ENCODE peak calls at places on chromosomes 4 and X, in five cellular contexts. I is epithelial cell of esophagus, R is GM23248, L is fibroblast of mammary gland, P is thoracic aorta. E is an unnamed sample.

GRCh38 chr4:82905205-82905604 is 4.7 kb downstream of the THAP9 start:
- DNase-seq in I (peak), R (peak), L (peak), P (no peak), E (peak)

GRCh38 chr4:75633846-75634245 is 3.5 kb upstream of the CDKL2 start:
- DNase-seq in I (no peak), R (peak), L (peak), P (no peak), E (no peak)

GRCh38 chr4:79331126-79331876 is 5.4 kb upstream of the NAA11 start:
- DNase-seq in I (peak), R (no peak), L (peak), P (no peak), E (no peak)

GRCh38 chr4:86835677-86836076 is 13.5 kb downstream of the SLC10A6 start:
- DNase-seq in I (no peak), R (no peak), L (no peak), P (no peak), E (no peak)

GRCh38 chrX:150594584-150594983 is 26.2 kb downstream of the MTM1 start:
- DNase-seq in I (no peak), R (no peak), L (no peak), P (no peak), E (no peak)

GRCh38 chrX:56943264-56943663 is 52.1 kb downstream of the SPIN3 start:
- DNase-seq in I (no peak), R (no peak), L (no peak), P (no peak), E (no peak)

GRCh38 chr4:173426064-173426463 is 27.1 kb upstream of the SCRG1 start:
- DNase-seq in I (no peak), R (no peak), L (no peak), P (no peak), E (no peak)

GRCh38 chr4:123936615-123937014 is 540.0 kb downstream of the SPRY1 start:
- DNase-seq in I (no peak), R (no peak), L (no peak), P (no peak), E (no peak)

GRCh38 chr4:153537493-153537960 is 71.4 kb downstream of the TMEM131L start:
- DNase-seq in I (no peak), R (no peak), L (no peak), P (no peak), E (no peak)

DNA sequence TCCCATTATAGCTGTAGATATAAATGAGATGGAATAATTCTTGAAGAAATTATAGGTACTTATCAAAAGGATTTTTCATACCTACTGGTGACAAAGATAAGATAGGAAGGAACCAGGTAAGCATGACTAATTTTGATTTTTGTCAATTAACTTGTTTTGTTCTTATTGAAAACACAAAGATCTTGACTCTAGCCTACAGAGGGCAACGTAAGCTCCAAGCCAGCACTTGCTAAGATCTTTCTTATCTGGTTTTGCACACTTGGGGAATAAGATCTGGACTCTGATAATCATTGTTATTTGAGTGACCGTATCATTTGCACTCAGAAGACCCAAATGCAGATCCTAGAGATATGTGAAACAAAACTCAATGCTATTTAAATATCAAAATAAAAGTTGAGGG is 223.4 kb downstream of the VEGFC start:
- DNase-seq in I (peak), R (peak), L (peak), P (no peak), E (no peak)
- H3K4me3 ChIP-seq in I (no peak), R (no peak), L (no peak), P (no peak), E (no peak)

GRCh38 chr4:53499791-53500190 is 91.5 kb downstream of the LNX1 start:
- DNase-seq in I (no peak), R (no peak), L (no peak), P (no peak), E (no peak)
- H3K4me3 ChIP-seq in I (no peak), R (no peak), L (no peak), P (no peak), E (no peak)

GRCh38 chr4:108370291-108370690 is 201.6 kb upstream of the LEF1 start:
- DNase-seq in I (no peak), R (no peak), L (no peak), P (no peak), E (no peak)
- H3K4me3 ChIP-seq in I (no peak), R (no peak), L (no peak), P (no peak), E (no peak)

GRCh38 chr4:166198041-166198440 is 325.0 kb downstream of the TLL1 start:
- DNase-seq in I (no peak), R (no peak), L (no peak), P (no peak), E (no peak)
- H3K4me3 ChIP-seq in I (no peak), R (no peak), L (no peak), P (no peak), E (no peak)

GRCh38 chrX:134760671-134761070 is 102.4 kb upstream of the PLAC1 start:
- DNase-seq in I (peak), R (no peak), L (peak), P (no peak), E (no peak)
- H3K4me3 ChIP-seq in I (no peak), R (no peak), L (no peak), P (no peak), E (no peak)

GRCh38 chrX:3527811-3528210 is 181.4 kb upstream of the MXRA5 start:
- DNase-seq in I (no peak), R (peak), L (peak), P (no peak), E (no peak)

GRCh38 chrX:3526749-3527148 is 180.3 kb upstream of the MXRA5 start:
- DNase-seq in I (no peak), R (peak), L (peak), P (no peak), E (no peak)

GRCh38 chrX:3527166-3527565 is 180.7 kb upstream of the MXRA5 start:
- DNase-seq in I (no peak), R (peak), L (peak), P (no peak), E (no peak)

GRCh38 chrX:3522016-3522690 is 175.7 kb upstream of the MXRA5 start:
- DNase-seq in I (no peak), R (peak), L (peak), P (no peak), E (no peak)

DNA sequence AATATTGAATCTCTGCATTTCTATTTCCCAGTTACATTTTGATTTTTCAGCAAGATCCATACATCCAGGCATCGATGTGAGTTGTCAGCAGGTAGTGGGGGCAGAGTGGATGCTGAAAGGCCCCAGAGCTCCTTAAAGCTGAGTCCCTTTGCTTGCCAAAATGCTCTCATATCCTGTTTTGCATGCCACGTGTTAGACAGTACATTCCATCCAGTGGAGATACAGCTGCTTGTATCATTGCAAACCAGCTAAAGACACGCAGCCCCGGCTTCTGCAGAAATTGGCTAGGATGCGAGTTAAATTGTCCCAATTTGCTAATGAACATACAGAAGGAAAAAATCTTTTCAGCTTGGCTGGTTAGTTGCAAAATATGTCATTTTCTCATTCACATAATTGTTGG is 179.6 kb upstream of the MXRA5 start:
- DNase-seq in I (no peak), R (peak), L (peak), P (no peak), E (no peak)
- H3K4me3 ChIP-seq in I (no peak), R (peak), L (no peak), P (no peak), E (no peak)

E was measured in GM06990.